ENCODE peak calls at places on chromosome X, in seven cellular contexts. S, W, I, R, M, L and J are unnamed samples.
A peak's percentile ranks its signal among the peaks of the same experiment; 100 is the strongest.

GRCh38 chrX:38939067-38939466 is 137.8 kb downstream of the MID1IP1 start:
- DNase-seq in L (no peak), W (no peak), I (no peak), S (no peak), M (no peak), R (no peak), J (no peak)

GRCh38 chrX:40127052-40127451 is 29.3 kb upstream of the BCOR start:
- DNase-seq in R (no peak), W (no peak), I (no peak), S (no peak), M (no peak), L (no peak), J (no peak)

GRCh38 chrX:109840585-109840984 is 107.5 kb upstream of the ACSL4 start:
- DNase-seq in W (no peak), S (no peak), R (no peak), I (no peak), L (no peak), M (no peak), J (peak; percentile 38)

GRCh38 chrX:79270401-79270800 is 96.7 kb downstream of the ITM2A start:
- DNase-seq in R (no peak), L (peak; percentile 64), W (no peak), M (peak; percentile 11), S (peak; percentile 76), I (peak; percentile 47), J (no peak)

GRCh38 chrX:39813631-39814246 is 284.0 kb downstream of the BCOR start:
- DNase-seq in I (no peak), L (no peak), M (no peak), R (no peak), S (no peak), W (peak; percentile 1), J (no peak)

GRCh38 chrX:41960142-41960541 is 36.8 kb upstream of the CASK start:
- DNase-seq in M (no peak), S (no peak), I (no peak), W (no peak), R (no peak), L (no peak), J (no peak)

GRCh38 chrX:101219840-101220191 is 230 bp downstream of the DRP2 start:
- DNase-seq in L (no peak), S (no peak), W (no peak), I (no peak), R (no peak), M (no peak), J (no peak)

GRCh38 chrX:119181491-119181890 is 53.9 kb upstream of the KIAA1210 start:
- DNase-seq in I (no peak), M (no peak), W (no peak), R (peak; percentile 34), L (no peak), S (no peak), J (no peak)

GRCh38 chrX:109533631-109534030 is 3.0 kb upstream of the NXT2 start:
- DNase-seq in I (no peak), L (no peak), M (no peak), S (no peak), W (no peak), R (no peak), J (no peak)

GRCh38 chrX:134847133-134847532 is 143.7 kb upstream of the SMIM10 start:
- DNase-seq in I (no peak), R (no peak), M (no peak), W (no peak), L (no peak), S (no peak), J (no peak)

GRCh38 chrX:49934729-49935128 is 12.3 kb downstream of the CLCN5 start:
- DNase-seq in W (no peak), I (no peak), M (no peak), L (no peak), S (no peak), R (no peak), J (no peak)

GRCh38 chrX:99914676-99915075 is 495.4 kb downstream of the PCDH19 start:
- DNase-seq in I (no peak), M (no peak), S (no peak), L (no peak), W (no peak), R (no peak), J (no peak)

GRCh38 chrX:150478496-150479492 is 89.6 kb upstream of the MTM1 start:
- DNase-seq in W (no peak), S (no peak), R (no peak), M (no peak), L (peak; percentile 17), I (no peak), J (no peak)

GRCh38 chrX:153446950-153447580 is 1.2 kb upstream of the TREX2 start:
- DNase-seq in W (no peak), I (no peak), R (no peak), L (no peak), M (no peak), S (no peak), J (no peak)

GRCh38 chrX:34656842-34657780 is at the start of gene TMEM47:
- DNase-seq in I (no peak), M (peak; percentile 52), L (no peak), R (peak; percentile 71), S (no peak), W (peak; percentile 1), J (peak; percentile 38)

GRCh38 chrX:37405954-37406353 is 56.8 kb downstream of the PRRG1 start:
- DNase-seq in S (no peak), R (no peak), M (no peak), L (no peak), I (no peak), W (no peak), J (no peak)

GRCh38 chrX:10022580-10023245 is 55.6 kb downstream of the CLDN34 start:
- DNase-seq in I (no peak), M (no peak), S (no peak), L (no peak), R (no peak), W (no peak), J (peak; percentile 42)

GRCh38 chrX:18490816-18491215 is 65.4 kb downstream of the CDKL5 start:
- DNase-seq in R (no peak), L (no peak), W (no peak), M (no peak), I (no peak), S (no peak), J (no peak)

GRCh38 chrX:69501433-69501832 is 2.7 kb upstream of the NALF2 start:
- DNase-seq in L (no peak), M (no peak), W (no peak), I (no peak), S (no peak), R (peak; percentile 56), J (peak; percentile 21)

GRCh38 chrX:17788439-17788838 is 51.1 kb downstream of the SCML1 start:
- DNase-seq in W (no peak), R (peak; percentile 80), I (peak; percentile 1), S (no peak), M (no peak), L (peak; percentile 4), J (no peak)

GRCh38 chrX:82585868-82586267 is 922.2 kb upstream of the POU3F4 start:
- DNase-seq in W (no peak), M (no peak), S (no peak), L (no peak), R (no peak), I (no peak), J (no peak)

GRCh38 chrX:124338733-124339514 is 6.5 kb downstream of the TEX13D start:
- DNase-seq in W (no peak), R (no peak), S (no peak), L (no peak), I (no peak), M (no peak), J (no peak)

GRCh38 chrX:93346309-93346708 is 327.1 kb downstream of the NAP1L3 start:
- DNase-seq in W (no peak), I (no peak), L (no peak), M (no peak), S (no peak), R (no peak), J (no peak)

GRCh38 chrX:134537179-134537945 is 77.4 kb downstream of the HPRT1 start:
- DNase-seq in M (no peak), W (no peak), S (no peak), L (no peak), I (no peak), R (no peak), J (no peak)